ENCODE peak calls at places on chromosomes 6 and 20, in four cellular contexts. One of them, this sample, is unnamed.

GRCh38 chr20:32982617-32983458 is 21.4 kb downstream of the SUN5 start:
- DNase-seq in HS-27A: no peak
- DNase-seq in EL: no peak
- DNase-seq in HS-5: no peak
- DNase-seq in this sample: no peak

GRCh38 chr20:61626412-61626811 is 374.4 kb downstream of the CDH4 start:
- DNase-seq in HS-27A: no peak
- DNase-seq in EL: no peak
- DNase-seq in HS-5: no peak
- DNase-seq in this sample: no peak

GRCh38 chr6:48747040-48747439 is 636.0 kb upstream of the PTCHD4 start:
- DNase-seq in HS-27A: no peak
- DNase-seq in EL: peak
- DNase-seq in HS-5: no peak
- DNase-seq in this sample: peak

GRCh38 chr6:37134622-37135191 is 35.2 kb upstream of the PIM1 start:
- DNase-seq in HS-27A: peak
- DNase-seq in EL: peak
- DNase-seq in HS-5: peak
- DNase-seq in this sample: peak

GRCh38 chr20:6173481-6173880 is 50.7 kb upstream of the FERMT1 start:
- DNase-seq in HS-27A: no peak
- DNase-seq in EL: no peak
- DNase-seq in HS-5: no peak
- DNase-seq in this sample: no peak

GRCh38 chr20:44702776-44703175 is 12.4 kb upstream of the CCN5 start:
- DNase-seq in HS-27A: peak
- DNase-seq in EL: peak
- DNase-seq in HS-5: peak
- DNase-seq in this sample: peak

GRCh38 chr6:108446629-108447150 is 114.0 kb upstream of the FOXO3 start:
- DNase-seq in HS-27A: no peak
- DNase-seq in EL: no peak
- DNase-seq in HS-5: no peak
- DNase-seq in this sample: no peak

GRCh38 chr6:26232950-26233607 is 131.9 kb upstream of the BTN3A2 start:
- DNase-seq in HS-27A: no peak
- DNase-seq in EL: peak
- DNase-seq in HS-5: no peak
- DNase-seq in this sample: no peak

GRCh38 chr20:22338140-22338708 is 246.1 kb downstream of the FOXA2 start:
- DNase-seq in HS-27A: no peak
- DNase-seq in EL: no peak
- DNase-seq in HS-5: no peak
- DNase-seq in this sample: no peak

GRCh38 chr6:12548526-12548925 is 168.0 kb upstream of the PHACTR1 start:
- DNase-seq in HS-27A: peak
- DNase-seq in EL: peak
- DNase-seq in HS-5: peak
- DNase-seq in this sample: peak

GRCh38 chr6:137808191-137808590 is 58.9 kb upstream of the TNFAIP3 start:
- DNase-seq in HS-27A: peak
- DNase-seq in EL: peak
- DNase-seq in HS-5: peak
- DNase-seq in this sample: peak

GRCh38 chr6:150667977-150668716 is 68.5 kb downstream of the PLEKHG1 start:
- DNase-seq in HS-27A: no peak
- DNase-seq in EL: peak
- DNase-seq in HS-5: peak
- DNase-seq in this sample: peak

GRCh38 chr20:43198607-43199006 is 8.9 kb upstream of the PTPRT start:
- DNase-seq in HS-27A: no peak
- DNase-seq in EL: no peak
- DNase-seq in HS-5: no peak
- DNase-seq in this sample: no peak

GRCh38 chr6:122678841-122679240 is 68.6 kb downstream of the PKIB start:
- DNase-seq in HS-27A: no peak
- DNase-seq in EL: peak
- DNase-seq in HS-5: no peak
- DNase-seq in this sample: no peak

GRCh38 chr6:132063204-132063603 is 112.0 kb upstream of the CCN2 start:
- DNase-seq in HS-27A: no peak
- DNase-seq in EL: no peak
- DNase-seq in HS-5: no peak
- DNase-seq in this sample: no peak

GRCh38 chr20:36974660-36975059 is 23.2 kb upstream of the SAMHD1 start:
- DNase-seq in HS-27A: no peak
- DNase-seq in EL: no peak
- DNase-seq in HS-5: no peak
- DNase-seq in this sample: no peak

GRCh38 chr20:57705103-57705899 is 4.5 kb downstream of the PMEPA1 start:
- DNase-seq in HS-27A: no peak
- DNase-seq in EL: no peak
- DNase-seq in HS-5: no peak
- DNase-seq in this sample: no peak

GRCh38 chr6:47464052-47464451 is 13.5 kb upstream of the CD2AP start:
- DNase-seq in HS-27A: no peak
- DNase-seq in EL: no peak
- DNase-seq in HS-5: no peak
- DNase-seq in this sample: no peak

GRCh38 chr20:50415031-50415515 is 95.1 kb upstream of the PTPN1 start:
- DNase-seq in HS-27A: no peak
- DNase-seq in EL: no peak
- DNase-seq in HS-5: no peak
- DNase-seq in this sample: no peak

GRCh38 chr6:67210450-67210849 is 1424.6 kb upstream of the ADGRB3 start:
- DNase-seq in HS-27A: no peak
- DNase-seq in EL: no peak
- DNase-seq in HS-5: peak
- DNase-seq in this sample: no peak

GRCh38 chr20:8766868-8767390 is 302.0 kb upstream of the PLCB4 start:
- DNase-seq in HS-27A: no peak
- DNase-seq in EL: no peak
- DNase-seq in HS-5: no peak
- DNase-seq in this sample: no peak

GRCh38 chr6:64050586-64050985 is 415.0 kb downstream of the PHF3 start:
- DNase-seq in HS-27A: no peak
- DNase-seq in EL: no peak
- DNase-seq in HS-5: no peak
- DNase-seq in this sample: no peak

GRCh38 chr20:23453944-23454543 is 1.4 kb upstream of the CST11 start:
- DNase-seq in HS-27A: no peak
- DNase-seq in EL: no peak
- DNase-seq in HS-5: no peak
- DNase-seq in this sample: no peak

GRCh38 chr20:10332656-10333421 is 101.2 kb downstream of the MKKS start:
- DNase-seq in HS-27A: no peak
- DNase-seq in EL: no peak
- DNase-seq in HS-5: no peak
- DNase-seq in this sample: no peak

GRCh38 chr6:128370072-128370471 is 150.3 kb downstream of the PTPRK start:
- DNase-seq in HS-27A: no peak
- DNase-seq in EL: peak
- DNase-seq in HS-5: no peak
- DNase-seq in this sample: peak

This sample was measured in BJ.